ENCODE peak calls at places on chromosomes 4 and X, in nine cellular contexts. H, S, W, J, D, M, P, V and Y are unnamed samples.

GRCh38 chr4:20992002-20992401 is 291.7 kb downstream of the PACRGL start:
- DNase-seq in H (peak; percentile 84), S (no peak), W (no peak), J (no peak), D (no peak), M (no peak), P (no peak), V (peak; percentile 6), Y (no peak)

GRCh38 chr4:175970734-175971133 is 94.9 kb upstream of the WDR17 start:
- DNase-seq in H (no peak), S (no peak), W (no peak), J (no peak), D (no peak), M (no peak), P (no peak), V (no peak), Y (no peak)

GRCh38 chr4:26590639-26591038 is 6.8 kb downstream of the TBC1D19 start:
- DNase-seq in H (no peak), S (no peak), W (peak; percentile 78), J (no peak), D (no peak), M (peak; percentile 60), P (peak; percentile 59), V (peak; percentile 79), Y (no peak)

GRCh38 chr4:183326853-183327252 is 4.6 kb upstream of the CLDN24 start:
- DNase-seq in H (no peak), S (no peak), W (no peak), J (no peak), D (no peak), M (no peak), P (peak; percentile 76), V (peak; percentile 6), Y (no peak)

GRCh38 chr4:14783011-14783877 is 219.0 kb upstream of the CPEB2 start:
- DNase-seq in H (no peak), S (peak; percentile 20), W (peak; percentile 56), J (no peak), D (no peak), M (no peak), P (peak; percentile 89), V (peak; percentile 96), Y (no peak)

GRCh38 chr4:8009097-8009496 is 69.4 kb upstream of the AFAP1 start:
- DNase-seq in H (no peak), S (no peak), W (no peak), J (no peak), D (no peak), M (no peak), P (no peak), V (no peak), Y (no peak)

GRCh38 chrX:44178271-44178670 is 165.2 kb downstream of the EFHC2 start:
- DNase-seq in H (no peak), S (no peak), W (no peak), J (no peak), D (no peak), M (no peak), P (no peak), V (no peak), Y (no peak)

GRCh38 chrX:22800806-22801205 is 199.0 kb upstream of the DDX53 start:
- DNase-seq in H (no peak), S (no peak), W (peak; percentile 14), J (no peak), D (no peak), M (no peak), P (peak; percentile 9), V (no peak), Y (no peak)

GRCh38 chrX:153537080-153537479 is 19.6 kb downstream of the ATP2B3 start:
- DNase-seq in H (no peak), S (no peak), W (no peak), J (no peak), D (no peak), M (no peak), P (no peak), V (no peak), Y (no peak)
- H4K20me1 ChIP-seq in H (no peaks in the 10 kb centered on the region), S (no peaks in the 10 kb centered on the region), W (no peaks in the 10 kb centered on the region), J (no peaks in the 10 kb centered on the region), D (no peaks in the 10 kb centered on the region), M (no peaks in the 10 kb centered on the region), P (no peaks in the 10 kb centered on the region), V (no peaks in the 10 kb centered on the region), Y (peaks cover 9% of the 10 kb centered on the region)

GRCh38 chr4:771464-771863 is 54.5 kb downstream of the CPLX1 start:
- DNase-seq in H (no peak), S (no peak), W (no peak), J (no peak), D (no peak), M (no peak), P (no peak), V (no peak), Y (no peak)

GRCh38 chr4:768995-769394 is 56.9 kb downstream of the CPLX1 start:
- DNase-seq in H (no peak), S (no peak), W (no peak), J (no peak), D (no peak), M (no peak), P (no peak), V (no peak), Y (no peak)

GRCh38 chr4:768076-768475 is 57.9 kb downstream of the CPLX1 start:
- DNase-seq in H (no peak), S (no peak), W (no peak), J (no peak), D (no peak), M (no peak), P (no peak), V (no peak), Y (no peak)

GRCh38 chr4:769511-769910 is 56.4 kb downstream of the CPLX1 start:
- DNase-seq in H (no peak), S (no peak), W (no peak), J (no peak), D (no peak), M (no peak), P (no peak), V (no peak), Y (no peak)

DNA sequence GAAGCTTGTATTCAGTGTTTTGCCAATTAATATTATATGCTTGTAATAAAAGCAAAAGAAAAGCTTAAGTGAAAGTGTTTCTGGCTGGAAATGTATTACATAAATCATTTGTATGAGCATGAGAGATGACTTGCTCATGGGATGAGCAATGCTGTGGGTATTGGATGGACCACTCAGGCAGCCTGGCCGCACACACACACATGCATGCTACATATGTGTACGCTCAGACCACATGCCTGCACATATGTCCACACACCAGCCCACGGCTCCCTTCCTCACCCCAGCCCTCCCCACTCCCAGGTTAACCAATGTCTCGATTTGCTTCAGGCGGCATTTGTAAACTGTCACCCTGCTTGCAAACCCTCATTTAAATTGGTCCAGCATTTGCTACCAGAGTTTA is 55.9 kb downstream of the CPLX1 start:
- DNase-seq in H (no peak), S (no peak), W (no peak), J (no peak), D (no peak), M (no peak), P (no peak), V (no peak), Y (no peak)
- H4K20me1 ChIP-seq in H (no peaks in the 10 kb centered on the region), S (no peaks in the 10 kb centered on the region), W (peaks cover 98% of the 10 kb centered on the region), J (peaks cover 33% of the 10 kb centered on the region), D (no peaks in the 10 kb centered on the region), M (peaks cover 10% of the 10 kb centered on the region), P (peaks cover 16% of the 10 kb centered on the region), V (peaks cover 7% of the 10 kb centered on the region), Y (peaks cover 18% of the 10 kb centered on the region)

GRCh38 chrX:9483376-9483775 is 18.5 kb downstream of the TBL1X start:
- DNase-seq in H (no peak), S (no peak), W (no peak), J (no peak), D (no peak), M (no peak), P (no peak), V (no peak), Y (no peak)

GRCh38 chrX:9489234-9489633 is 24.4 kb downstream of the TBL1X start:
- DNase-seq in H (no peak), S (no peak), W (no peak), J (no peak), D (no peak), M (no peak), P (no peak), V (no peak), Y (no peak)

GRCh38 chrX:9482837-9483236 is 18.0 kb downstream of the TBL1X start:
- DNase-seq in H (no peak), S (no peak), W (no peak), J (no peak), D (no peak), M (no peak), P (no peak), V (no peak), Y (no peak)

GRCh38 chrX:9482408-9482807 is 17.6 kb downstream of the TBL1X start:
- DNase-seq in H (peak; percentile 46), S (no peak), W (no peak), J (no peak), D (no peak), M (no peak), P (peak; percentile 42), V (no peak), Y (no peak)

GRCh38 chrX:9486786-9487185 is 21.9 kb downstream of the TBL1X start:
- DNase-seq in H (no peak), S (no peak), W (no peak), J (no peak), D (no peak), M (no peak), P (no peak), V (no peak), Y (no peak)
- H4K20me1 ChIP-seq in H (no peaks in the 10 kb centered on the region), S (no peaks in the 10 kb centered on the region), W (peaks cover 6% of the 10 kb centered on the region), J (peaks cover 1% of the 10 kb centered on the region), D (no peaks in the 10 kb centered on the region), M (no peaks in the 10 kb centered on the region), P (peaks cover 14% of the 10 kb centered on the region), V (no peaks in the 10 kb centered on the region), Y (no peaks in the 10 kb centered on the region)

GRCh38 chrX:129786210-129786651 is 6.5 kb downstream of the SASH3 start:
- DNase-seq in H (no peak), S (no peak), W (no peak), J (no peak), D (no peak), M (no peak), P (no peak), V (no peak), Y (peak; percentile 66)

GRCh38 chrX:129788527-129788926 is 8.8 kb downstream of the SASH3 start:
- DNase-seq in H (no peak), S (no peak), W (no peak), J (no peak), D (no peak), M (no peak), P (no peak), V (no peak), Y (no peak)

GRCh38 chrX:129790146-129790545 is 10.4 kb downstream of the SASH3 start:
- DNase-seq in H (no peak), S (no peak), W (no peak), J (no peak), D (no peak), M (no peak), P (no peak), V (no peak), Y (no peak)

GRCh38 chrX:129785160-129785947 is 5.6 kb downstream of the SASH3 start:
- DNase-seq in H (no peak), S (no peak), W (no peak), J (no peak), D (no peak), M (no peak), P (no peak), V (no peak), Y (no peak)

DNA sequence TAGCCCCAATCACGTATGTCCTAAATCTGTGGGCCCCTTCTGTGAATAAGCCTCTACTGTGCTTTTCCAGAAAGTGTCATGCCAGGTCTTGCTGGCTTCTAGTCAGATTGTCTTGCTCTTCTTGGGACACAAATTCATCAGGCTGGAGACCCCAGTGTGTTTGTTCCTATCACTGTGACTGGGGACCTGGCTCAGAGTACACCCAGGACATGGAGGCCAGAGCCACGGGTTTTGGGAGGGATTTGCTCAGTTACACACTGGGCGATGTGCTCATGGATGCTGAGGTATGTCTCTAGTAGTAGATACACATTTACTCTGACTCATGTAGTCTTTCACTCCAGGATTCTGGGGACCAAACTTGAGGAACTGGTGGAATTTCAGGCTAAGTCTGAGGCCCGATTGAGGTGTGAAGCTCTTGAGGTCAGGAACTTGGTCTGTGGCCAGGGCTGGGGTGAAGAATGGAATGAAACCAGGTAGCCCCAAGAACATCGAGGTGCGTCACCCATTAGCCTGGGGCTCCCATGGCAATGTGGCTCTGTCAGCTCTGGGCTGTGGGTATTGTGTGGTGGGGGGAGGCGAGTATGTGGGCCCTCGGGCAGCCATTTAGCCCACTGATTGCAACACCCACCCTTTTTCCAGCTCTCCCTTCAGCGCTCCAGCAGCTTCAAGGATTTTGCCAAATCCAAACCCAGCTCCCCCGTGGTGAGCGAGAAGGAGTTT is 7.7 kb downstream of the SASH3 start:
- DNase-seq in H (no peak), S (no peak), W (no peak), J (no peak), D (no peak), M (no peak), P (no peak), V (no peak), Y (no peak)
- H4K20me1 ChIP-seq in H (no peaks in the 10 kb centered on the region), S (no peaks in the 10 kb centered on the region), W (no peaks in the 10 kb centered on the region), J (no peaks in the 10 kb centered on the region), D (no peaks in the 10 kb centered on the region), M (no peaks in the 10 kb centered on the region), P (no peaks in the 10 kb centered on the region), V (no peaks in the 10 kb centered on the region), Y (peaks cover 4% of the 10 kb centered on the region)